ENCODE peak calls at places on chromosomes 12 and 14, in six cellular contexts. L is neuronal stem cell, V is right lobe of liver, P is NT2/D1, D is tibial nerve, B is SJSA1. U is an unnamed sample.

GRCh38 chr14:68520637-68521556 is 272.0 kb downstream of the ZFP36L1 start:
- DNase-seq in B (no peak), D (no peak), P (peak), L (no peak), V (no peak), U (peak)

GRCh38 chr14:39998854-39999253 is 566.6 kb upstream of the FBXO33 start:
- DNase-seq in L (no peak), B (no peak), V (no peak), P (no peak), D (no peak), U (no peak)

GRCh38 chr14:91946313-91947195 is 940 bp downstream of the FBLN5 start:
- DNase-seq in P (no peak), V (no peak), L (no peak), B (no peak), D (peak), U (no peak)

GRCh38 chr14:98931911-98932310 is 340.1 kb downstream of the BCL11B start:
- DNase-seq in P (no peak), D (no peak), B (no peak), V (no peak), L (no peak), U (peak)

GRCh38 chr14:75982724-75983358 is 1.0 kb upstream of the TGFB3 start:
- DNase-seq in B (peak), L (no peak), V (peak), D (peak), P (no peak), U (peak)

GRCh38 chr14:102933618-102934231 is 11.3 kb downstream of the AMN start:
- DNase-seq in D (no peak), B (no peak), P (no peak), L (no peak), V (peak), U (no peak)

GRCh38 chr12:31031951-31032335 is 41.7 kb upstream of the DDX11 start:
- DNase-seq in V (no peak), B (no peak), P (no peak), L (no peak), D (no peak), U (no peak)

GRCh38 chr12:3247077-3247476 is 169.9 kb downstream of the TSPAN9 start:
- DNase-seq in P (no peak), D (no peak), V (no peak), L (no peak), B (no peak), U (no peak)

GRCh38 chr14:82431031-82431430 is 897.4 kb upstream of the SEL1L start:
- DNase-seq in D (no peak), V (no peak), B (no peak), L (no peak), P (no peak), U (no peak)

GRCh38 chr12:58920102-58920955 is at the start of gene LRIG3:
- DNase-seq in L (peak), V (peak), P (peak), B (peak), D (peak), U (peak)

GRCh38 chr12:95648990-95649791 is 97.9 kb upstream of the USP44 start:
- DNase-seq in D (no peak), B (peak), L (no peak), P (no peak), V (no peak), U (no peak)

GRCh38 chr14:89454971-89455370 is 37.9 kb upstream of the FOXN3 start:
- DNase-seq in P (no peak), D (no peak), B (no peak), L (no peak), V (no peak), U (no peak)

GRCh38 chr12:115404761-115405470 is 720.9 kb upstream of the TBX3 start:
- DNase-seq in P (no peak), D (no peak), B (peak), V (no peak), L (no peak), U (no peak)

GRCh38 chr12:123388218-123388947 is 4.5 kb downstream of the KMT5A start:
- DNase-seq in V (peak), P (no peak), D (peak), L (peak), B (peak), U (peak)

GRCh38 chr12:64010069-64010686 is 165.7 kb downstream of the SRGAP1 start:
- DNase-seq in B (peak), P (no peak), D (no peak), L (no peak), V (no peak), U (no peak)

GRCh38 chr14:70190156-70190555 is 1.4 kb upstream of the SLC8A3 start:
- DNase-seq in L (no peak), D (no peak), P (no peak), B (no peak), V (no peak), U (no peak)

GRCh38 chr12:131783915-131784541 is 44.2 kb upstream of the MMP17 start:
- DNase-seq in D (no peak), V (no peak), P (peak), B (no peak), L (no peak), U (no peak)

GRCh38 chr12:49296034-49296835 is 1.3 kb downstream of the PRPH start:
- DNase-seq in L (no peak), D (no peak), P (no peak), V (no peak), B (no peak), U (peak)

GRCh38 chr12:59085680-59086079 is 165.4 kb upstream of the LRIG3 start:
- DNase-seq in D (no peak), L (no peak), V (no peak), P (no peak), B (no peak), U (no peak)

GRCh38 chr12:62632521-62632920 is 165.9 kb downstream of the MON2 start:
- DNase-seq in V (peak), D (peak), P (no peak), L (no peak), B (no peak), U (peak)

GRCh38 chr12:116266220-116266619 is 11.3 kb downstream of the MED13L start:
- DNase-seq in L (no peak), D (no peak), B (peak), P (no peak), V (no peak), U (no peak)

GRCh38 chr14:68779761-68780323 is 13.0 kb downstream of the ZFP36L1 start:
- DNase-seq in B (peak), D (no peak), V (no peak), L (no peak), P (no peak), U (peak)

GRCh38 chr14:99259327-99259726 is 12.7 kb downstream of the BCL11B start:
- DNase-seq in P (no peak), V (no peak), B (no peak), L (no peak), D (no peak), U (no peak)

GRCh38 chr14:41668346-41668745 is 61.7 kb downstream of the LRFN5 start:
- DNase-seq in L (no peak), B (no peak), V (no peak), P (no peak), D (no peak), U (no peak)

GRCh38 chr12:43028826-43029225 is 439.3 kb upstream of the PRICKLE1 start:
- DNase-seq in B (no peak), V (no peak), P (no peak), L (no peak), D (no peak), U (no peak)

GRCh38 chr12:20142295-20142694 is 226.0 kb upstream of the PDE3A start:
- DNase-seq in B (no peak), V (no peak), L (no peak), D (no peak), P (no peak), U (no peak)

GRCh38 chr14:99604766-99605298 is 825 bp upstream of the CCDC85C start:
- DNase-seq in B (no peak), P (no peak), L (no peak), V (no peak), D (no peak), U (no peak)

GRCh38 chr12:110537605-110538409 is 35.7 kb downstream of the RAD9B start:
- DNase-seq in D (no peak), L (no peak), P (no peak), V (peak), B (no peak), U (no peak)

GRCh38 chr12:1350055-1350933 is 244.1 kb downstream of the FBXL14 start:
- DNase-seq in B (peak), V (no peak), L (no peak), D (no peak), P (no peak), U (no peak)

GRCh38 chr12:88062464-88062863 is 33.3 kb upstream of the C12orf50 start:
- DNase-seq in L (no peak), B (no peak), D (no peak), V (no peak), P (no peak), U (no peak)

GRCh38 chr14:99052467-99052866 is 219.5 kb downstream of the BCL11B start:
- DNase-seq in P (no peak), L (no peak), D (no peak), B (no peak), V (no peak), U (no peak)

GRCh38 chr14:44956866-44957265 is 4.9 kb downstream of the KLHL28 start:
- DNase-seq in D (no peak), P (no peak), V (no peak), B (no peak), L (no peak), U (no peak)

GRCh38 chr12:131736807-131737484 is 26.1 kb downstream of the SFSWAP start:
- DNase-seq in V (no peak), L (no peak), D (no peak), B (peak), P (no peak), U (no peak)

GRCh38 chr12:21751517-21751916 is 23.0 kb downstream of the KCNJ8 start:
- DNase-seq in P (no peak), L (no peak), V (no peak), B (no peak), D (no peak), U (no peak)

GRCh38 chr14:102574840-102575478 is 17.5 kb upstream of the RCOR1 start:
- DNase-seq in L (no peak), V (no peak), D (no peak), B (no peak), P (no peak), U (no peak)

GRCh38 chr12:85733441-85733840 is 102.8 kb downstream of the RASSF9 start:
- DNase-seq in L (no peak), B (no peak), V (no peak), D (no peak), P (no peak), U (no peak)

GRCh38 chr12:105848286-105848685 is 290.5 kb downstream of the NUAK1 start:
- DNase-seq in P (no peak), D (no peak), B (no peak), L (no peak), V (no peak), U (no peak)

DNA sequence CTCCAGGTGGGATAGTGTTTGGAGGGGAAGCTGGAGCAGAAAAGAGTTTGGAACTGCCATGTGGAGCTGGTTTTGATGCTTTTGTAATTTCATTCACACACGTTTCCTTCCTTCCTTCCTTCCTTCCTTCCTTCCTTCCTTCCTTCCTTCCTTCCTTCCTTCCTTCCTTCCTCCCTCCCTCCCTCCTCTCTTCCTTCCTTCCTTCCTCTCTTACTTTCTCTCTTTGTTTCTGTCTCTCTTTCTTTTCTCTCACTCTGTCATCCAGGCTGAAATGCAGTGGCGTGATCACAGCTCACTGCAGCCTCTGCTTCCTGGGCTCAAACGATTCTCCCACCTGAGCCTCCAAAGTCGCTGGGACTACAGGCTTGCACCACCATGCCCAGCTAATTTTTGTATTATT is 168.0 kb upstream of the ARID2 start:
- DNase-seq in B (no peak), V (no peak), D (no peak), P (no peak), L (no peak), U (no peak)
- H3K4me3 ChIP-seq in B (no peak), V (no peak), D (no peak), P (no peak), L (no peak), U (no peak)

GRCh38 chr12:5392961-5393360 is 38.9 kb upstream of the NTF3 start:
- DNase-seq in L (no peak), P (no peak), D (no peak), B (no peak), V (no peak), U (no peak)
- H3K4me3 ChIP-seq in L (no peak), P (no peak), D (no peak), B (no peak), V (no peak), U (no peak)

GRCh38 chr14:90556050-90556477 is 159.2 kb downstream of the CALM1 start:
- DNase-seq in P (peak), D (no peak), L (peak), B (no peak), V (no peak), U (no peak)
- H3K4me3 ChIP-seq in P (no peak), D (no peak), L (no peak), B (no peak), V (no peak), U (no peak)

GRCh38 chr12:46386877-46387629 is 14.5 kb upstream of the SLC38A2 start:
- DNase-seq in V (no peak), L (no peak), D (no peak), P (no peak), B (peak), U (no peak)
- H3K4me3 ChIP-seq in V (no peak), L (no peak), D (no peak), P (no peak), B (peak), U (peak)

GRCh38 chr12:12992418-12993175 is 7.5 kb downstream of the HEBP1 start:
- DNase-seq in D (peak), B (peak), V (peak), P (no peak), L (no peak), U (no peak)
- H3K4me3 ChIP-seq in D (no peak), B (peak), V (no peak), P (no peak), L (no peak), U (no peak)

GRCh38 chr12:121793501-121793835 is at the start of gene RHOF:
- DNase-seq in L (no peak), B (no peak), V (no peak), P (no peak), D (no peak), U (no peak)
- H3K4me3 ChIP-seq in L (no peak), B (peak), V (peak), P (peak), D (peak), U (peak)

DNA sequence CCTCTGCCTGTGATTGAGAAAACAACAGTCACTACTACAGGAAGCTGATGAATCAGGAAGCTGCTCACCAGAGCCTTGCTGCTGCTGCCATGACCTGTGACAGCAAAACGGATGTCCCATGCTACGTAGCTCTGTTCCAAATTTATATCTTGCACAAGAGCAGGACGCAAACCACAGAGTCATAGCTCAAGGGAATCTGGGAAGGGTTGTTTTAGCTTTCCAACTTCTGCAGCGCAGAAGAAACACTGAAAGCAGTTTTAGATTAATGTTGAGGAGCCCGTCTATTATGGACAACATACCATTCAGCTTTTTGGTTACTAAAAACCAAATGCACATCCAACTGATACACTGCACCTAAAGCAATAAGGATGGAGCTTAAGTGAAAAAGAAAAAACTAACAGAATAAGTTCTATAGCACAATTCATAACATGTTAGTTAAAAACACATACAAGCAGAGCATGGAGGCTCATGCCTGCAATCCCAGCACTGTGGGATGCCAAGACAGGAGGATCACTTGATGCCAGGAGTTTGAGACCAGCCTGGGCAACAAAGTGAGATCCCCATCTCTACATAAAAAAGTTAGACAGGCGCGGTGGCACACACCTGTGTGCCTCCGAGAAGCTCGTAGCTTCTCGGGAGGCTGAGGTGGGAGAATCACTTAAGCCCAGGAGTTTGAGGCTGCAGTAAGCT is 1.7 kb upstream of the ANKRD33 start:
- DNase-seq in D (peak), V (peak), L (no peak), B (no peak), P (no peak), U (peak)
- H3K4me3 ChIP-seq in D (no peak), V (no peak), L (no peak), B (no peak), P (no peak), U (no peak)

DNA sequence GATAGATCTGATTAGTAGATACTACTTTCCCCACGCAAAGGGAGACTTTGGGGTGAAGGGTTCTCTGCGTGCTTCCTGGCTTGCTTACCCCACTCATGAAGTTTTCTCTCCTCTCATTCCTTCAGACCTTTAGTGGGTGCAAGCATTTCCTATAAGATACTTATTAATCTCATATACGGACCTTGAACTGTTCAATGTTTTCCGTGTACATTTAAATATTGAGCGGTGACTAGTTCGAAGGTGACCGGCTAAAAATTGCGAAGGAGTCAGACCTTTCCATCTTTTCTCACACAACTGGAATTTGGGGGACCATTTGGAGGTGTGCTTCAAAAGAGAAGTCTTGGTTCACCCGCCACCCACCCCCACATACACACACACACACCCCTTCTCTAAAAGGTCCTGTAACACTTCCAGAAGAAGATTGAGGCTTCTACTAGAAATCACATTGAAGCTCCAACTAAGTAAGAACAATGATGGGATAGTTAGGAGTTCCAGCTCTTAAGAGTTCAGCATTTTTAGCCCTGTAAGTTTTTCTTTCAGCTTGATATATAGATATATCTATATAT is 6.1 kb upstream of the FOXG1 start:
- DNase-seq in V (no peak), D (no peak), P (no peak), B (no peak), L (no peak), U (no peak)
- H3K4me3 ChIP-seq in V (no peak), D (no peak), P (no peak), B (no peak), L (no peak), U (no peak)

U was measured in suprapubic skin.